ENCODE peak calls at places on chromosomes 16 and 17, in five cellular contexts. W is NB4, F is NCI-H446 treated with DMSO at 0.1 percent for 48 hours, S is AG09319, Z is AML-193. J is an unnamed sample.

GRCh38 chr16:10597184-10597583 is 16.8 kb upstream of the EMP2 start:
- DNase-seq in W (peak), F (no peak), S (no peak), Z (no peak), J (no peak)

GRCh38 chr17:61396586-61397085 is 3.0 kb upstream of the TBX2 start:
- DNase-seq in W (no peak), F (no peak), S (no peak), Z (no peak), J (no peak)

GRCh38 chr17:10205549-10206185 is 7.3 kb upstream of the GAS7 start:
- DNase-seq in W (peak), F (no peak), S (no peak), Z (no peak), J (peak)

GRCh38 chr16:1157639-1158455 is 4.9 kb downstream of the CACNA1H start:
- DNase-seq in W (no peak), F (no peak), S (no peak), Z (no peak), J (no peak)

GRCh38 chr16:84183911-84184310 is 2.9 kb downstream of the TAF1C start:
- DNase-seq in W (no peak), F (no peak), S (no peak), Z (no peak), J (no peak)

GRCh38 chr16:13994239-13995106 is 74.5 kb downstream of the ERCC4 start:
- DNase-seq in W (no peak), F (no peak), S (no peak), Z (no peak), J (no peak)

GRCh38 chr16:14007460-14007859 is 63.7 kb upstream of the MRTFB start:
- DNase-seq in W (no peak), F (peak), S (peak), Z (no peak), J (peak)

GRCh38 chr16:49281843-49282642 is 405 bp upstream of the CBLN1 start:
- DNase-seq in W (no peak), F (peak), S (no peak), Z (no peak), J (peak)

GRCh38 chr16:75064403-75065148 is 52.0 kb downstream of the LDHD start:
- DNase-seq in W (peak), F (no peak), S (no peak), Z (peak), J (peak)

GRCh38 chr17:32350662-32351418 is 883 bp downstream of the ZNF207 start:
- DNase-seq in W (peak), F (peak), S (no peak), Z (peak), J (peak)

GRCh38 chr17:1639549-1639948 is 6.0 kb downstream of the SCARF1 start:
- DNase-seq in W (no peak), F (no peak), S (no peak), Z (no peak), J (no peak)

GRCh38 chr17:16463341-16464000 is 28.5 kb downstream of the LRRC75A start:
- DNase-seq in W (no peak), F (no peak), S (peak), Z (no peak), J (no peak)

GRCh38 chr17:65283704-65284103 is 146.5 kb downstream of the RGS9 start:
- DNase-seq in W (no peak), F (no peak), S (no peak), Z (no peak), J (no peak)

GRCh38 chr16:74094962-74095361 is 201.7 kb upstream of the PSMD7 start:
- DNase-seq in W (no peak), F (no peak), S (no peak), Z (no peak), J (peak)

GRCh38 chr17:8072727-8073461 is 14.6 kb downstream of the ALOX12B start:
- DNase-seq in W (no peak), F (no peak), S (no peak), Z (no peak), J (no peak)

GRCh38 chr16:55672471-55672870 is 16.7 kb downstream of the SLC6A2 start:
- DNase-seq in W (no peak), F (no peak), S (peak), Z (no peak), J (no peak)

GRCh38 chr17:63685578-63685977 is 14.3 kb downstream of the LIMD2 start:
- DNase-seq in W (no peak), F (no peak), S (no peak), Z (no peak), J (no peak)

GRCh38 chr16:57503366-57503765 is 17.1 kb upstream of the DOK4 start:
- DNase-seq in W (no peak), F (no peak), S (no peak), Z (no peak), J (no peak)

GRCh38 chr16:74257061-74257460 is 39.6 kb upstream of the PSMD7 start:
- DNase-seq in W (peak), F (no peak), S (no peak), Z (no peak), J (peak)

GRCh38 chr16:80938035-80938927 is 68.4 kb downstream of the CMC2 start:
- DNase-seq in W (no peak), F (no peak), S (peak), Z (no peak), J (no peak)

GRCh38 chr17:40980594-40980993 is 3.5 kb downstream of the KRT40 start:
- DNase-seq in W (no peak), F (no peak), S (peak), Z (no peak), J (no peak)

GRCh38 chr16:35651841-35652240 is 2192.4 kb downstream of the TP53TG3F start:
- DNase-seq in W (no peak), F (no peak), S (no peak), Z (no peak), J (no peak)

GRCh38 chr17:61000911-61001310 is 323.3 kb downstream of the BCAS3 start:
- DNase-seq in W (peak), F (no peak), S (peak), Z (peak), J (peak)

GRCh38 chr16:23060458-23061320 is 88.6 kb downstream of the USP31 start:
- DNase-seq in W (peak), F (no peak), S (peak), Z (peak), J (peak)

GRCh38 chr16:15829460-15829859 is 27.4 kb downstream of the MYH11 start:
- DNase-seq in W (peak), F (no peak), S (no peak), Z (no peak), J (peak)

GRCh38 chr16:30663820-30664528 is 5.7 kb downstream of the FBRS start:
- DNase-seq in W (no peak), F (no peak), S (no peak), Z (no peak), J (no peak)

GRCh38 chr16:23578096-23578830 is 17.9 kb downstream of the NDUFAB1 start:
- DNase-seq in W (no peak), F (no peak), S (no peak), Z (peak), J (peak)

GRCh38 chr17:4488989-4489595 is 9.6 kb upstream of the SPNS2 start:
- DNase-seq in W (no peak), F (no peak), S (no peak), Z (no peak), J (no peak)

GRCh38 chr17:80960797-80961452 is 30.7 kb upstream of the CHMP6 start:
- DNase-seq in W (no peak), F (no peak), S (no peak), Z (no peak), J (no peak)

GRCh38 chr17:19386974-19387920 is at the start of gene MFAP4:
- DNase-seq in W (peak), F (peak), S (peak), Z (no peak), J (no peak)

GRCh38 chr16:66457888-66458287 is 30.8 kb downstream of the BEAN1 start:
- DNase-seq in W (no peak), F (no peak), S (no peak), Z (no peak), J (no peak)